ENCODE peak calls at places on chromosomes 2 and 18, in six cellular contexts. One of them, this sample, is unnamed.

GRCh38 chr18:59853380-59853779 is 46.4 kb upstream of the PMAIP1 start:
- DNase-seq in lower lobe of right lung: no peak
- DNase-seq in AG10803: no peak
- DNase-seq in cardiac muscle cell: no peak
- DNase-seq in brain microvascular endothelial cell: no peak
- DNase-seq in CD8-positive, alpha-beta T cell: no peak
- DNase-seq in this sample: no peak

GRCh38 chr2:135962401-135963138 is 22.9 kb downstream of the DARS1 start:
- DNase-seq in CD8-positive, alpha-beta T cell: no peak
- DNase-seq in lower lobe of right lung: no peak
- DNase-seq in AG10803: no peak
- DNase-seq in brain microvascular endothelial cell: no peak
- DNase-seq in cardiac muscle cell: no peak
- DNase-seq in this sample: no peak

GRCh38 chr2:221569342-221570278 is 2.5 kb downstream of the EPHA4 start:
- DNase-seq in brain microvascular endothelial cell: no peak
- DNase-seq in CD8-positive, alpha-beta T cell: no peak
- DNase-seq in cardiac muscle cell: no peak
- DNase-seq in lower lobe of right lung: no peak
- DNase-seq in AG10803: no peak
- DNase-seq in this sample: no peak

GRCh38 chr2:98775146-98775988 is 44.4 kb upstream of the MGAT4A start:
- DNase-seq in CD8-positive, alpha-beta T cell: no peak
- DNase-seq in brain microvascular endothelial cell: no peak
- DNase-seq in cardiac muscle cell: no peak
- DNase-seq in AG10803: no peak
- DNase-seq in lower lobe of right lung: no peak
- DNase-seq in this sample: no peak

GRCh38 chr18:76422838-76423237 is 72.2 kb downstream of the ZNF516 start:
- DNase-seq in AG10803: no peak
- DNase-seq in CD8-positive, alpha-beta T cell: no peak
- DNase-seq in cardiac muscle cell: no peak
- DNase-seq in brain microvascular endothelial cell: no peak
- DNase-seq in lower lobe of right lung: no peak
- DNase-seq in this sample: no peak

GRCh38 chr18:60413944-60414547 is 41.5 kb upstream of the MC4R start:
- DNase-seq in lower lobe of right lung: no peak
- DNase-seq in AG10803: peak
- DNase-seq in CD8-positive, alpha-beta T cell: no peak
- DNase-seq in brain microvascular endothelial cell: no peak
- DNase-seq in cardiac muscle cell: peak
- DNase-seq in this sample: no peak

GRCh38 chr2:177577075-177577474 is 184.5 kb downstream of the AGPS start:
- DNase-seq in cardiac muscle cell: no peak
- DNase-seq in lower lobe of right lung: no peak
- DNase-seq in AG10803: no peak
- DNase-seq in brain microvascular endothelial cell: no peak
- DNase-seq in CD8-positive, alpha-beta T cell: no peak
- DNase-seq in this sample: no peak

GRCh38 chr2:62724886-62725711 is 19.6 kb downstream of the EHBP1 start:
- DNase-seq in CD8-positive, alpha-beta T cell: peak
- DNase-seq in AG10803: no peak
- DNase-seq in lower lobe of right lung: peak
- DNase-seq in cardiac muscle cell: no peak
- DNase-seq in brain microvascular endothelial cell: no peak
- DNase-seq in this sample: no peak

GRCh38 chr2:51918113-51918512 is 886.2 kb upstream of the NRXN1 start:
- DNase-seq in lower lobe of right lung: no peak
- DNase-seq in CD8-positive, alpha-beta T cell: no peak
- DNase-seq in brain microvascular endothelial cell: no peak
- DNase-seq in cardiac muscle cell: peak
- DNase-seq in AG10803: peak
- DNase-seq in this sample: no peak

GRCh38 chr18:28715206-28715605 is 538.3 kb upstream of the CDH2 start:
- DNase-seq in cardiac muscle cell: peak
- DNase-seq in AG10803: peak
- DNase-seq in lower lobe of right lung: no peak
- DNase-seq in CD8-positive, alpha-beta T cell: no peak
- DNase-seq in brain microvascular endothelial cell: no peak
- DNase-seq in this sample: no peak
- H3K4me3 ChIP-seq in cardiac muscle cell: no peak
- H3K4me3 ChIP-seq in AG10803: no peak
- H3K4me3 ChIP-seq in lower lobe of right lung: no peak
- H3K4me3 ChIP-seq in CD8-positive, alpha-beta T cell: no peak
- H3K4me3 ChIP-seq in brain microvascular endothelial cell: no peak
- H3K4me3 ChIP-seq in this sample: no peak

GRCh38 chr2:73292316-73292905 is 937 bp downstream of the EGR4 start:
- DNase-seq in AG10803: no peak
- DNase-seq in cardiac muscle cell: no peak
- DNase-seq in lower lobe of right lung: no peak
- DNase-seq in CD8-positive, alpha-beta T cell: peak
- DNase-seq in brain microvascular endothelial cell: no peak
- DNase-seq in this sample: no peak

GRCh38 chr2:73290049-73290839 is 3.1 kb downstream of the EGR4 start:
- DNase-seq in lower lobe of right lung: no peak
- DNase-seq in CD8-positive, alpha-beta T cell: peak
- DNase-seq in brain microvascular endothelial cell: peak
- DNase-seq in AG10803: no peak
- DNase-seq in cardiac muscle cell: peak
- DNase-seq in this sample: no peak

GRCh38 chr2:73291093-73291460 is 2.3 kb downstream of the EGR4 start:
- DNase-seq in lower lobe of right lung: peak
- DNase-seq in AG10803: peak
- DNase-seq in CD8-positive, alpha-beta T cell: peak
- DNase-seq in cardiac muscle cell: peak
- DNase-seq in brain microvascular endothelial cell: no peak
- DNase-seq in this sample: no peak

GRCh38 chr2:73291461-73292315 is 1.7 kb downstream of the EGR4 start:
- DNase-seq in brain microvascular endothelial cell: no peak
- DNase-seq in cardiac muscle cell: no peak
- DNase-seq in CD8-positive, alpha-beta T cell: no peak
- DNase-seq in lower lobe of right lung: peak
- DNase-seq in AG10803: no peak
- DNase-seq in this sample: no peak

GRCh38 chr2:73289304-73289703 is 4.0 kb downstream of the EGR4 start:
- DNase-seq in AG10803: no peak
- DNase-seq in lower lobe of right lung: no peak
- DNase-seq in CD8-positive, alpha-beta T cell: no peak
- DNase-seq in brain microvascular endothelial cell: no peak
- DNase-seq in cardiac muscle cell: no peak
- DNase-seq in this sample: no peak
- TF ChIP-seq CTCF in AG10803: no peak
- TF ChIP-seq CTCF in lower lobe of right lung: no peak
- TF ChIP-seq CTCF in CD8-positive, alpha-beta T cell: no peak
- TF ChIP-seq CTCF in brain microvascular endothelial cell: no peak
- TF ChIP-seq CTCF in cardiac muscle cell: no peak
- TF ChIP-seq CTCF in this sample: no peak

DNA sequence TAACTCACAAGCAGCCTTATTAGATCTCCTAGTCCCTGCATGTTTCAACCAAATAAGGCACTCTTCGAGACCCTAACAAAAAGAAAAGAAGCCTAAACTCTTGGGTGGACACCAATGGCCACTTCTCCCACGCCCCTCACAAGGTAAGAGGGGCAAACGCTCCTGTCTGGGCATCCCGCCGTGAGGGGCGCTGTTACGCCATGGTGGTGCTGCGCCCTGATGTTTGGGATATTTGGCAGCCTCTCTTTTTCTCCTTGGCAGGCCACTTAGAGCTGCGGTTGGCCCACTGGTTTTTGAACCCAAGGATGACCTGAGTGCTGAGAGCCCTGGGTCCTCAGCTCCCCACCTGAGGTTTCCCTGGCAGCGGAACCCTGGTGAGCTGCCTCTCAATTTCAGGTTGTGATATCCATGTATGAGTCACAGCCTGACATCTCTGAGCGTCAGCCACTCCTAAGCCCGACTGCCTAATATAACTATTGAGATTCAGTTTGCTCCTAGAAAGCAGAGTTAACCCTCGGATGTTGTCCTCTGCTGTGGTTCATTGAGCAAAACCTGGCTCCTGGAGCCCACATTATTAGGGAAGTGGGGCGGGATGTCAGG is 103.3 kb downstream of the COL6A3 start:
- DNase-seq in cardiac muscle cell: no peak
- DNase-seq in AG10803: no peak
- DNase-seq in CD8-positive, alpha-beta T cell: no peak
- DNase-seq in lower lobe of right lung: no peak
- DNase-seq in brain microvascular endothelial cell: peak
- DNase-seq in this sample: no peak
- H3K4me3 ChIP-seq in cardiac muscle cell: no peak
- H3K4me3 ChIP-seq in AG10803: no peak
- H3K4me3 ChIP-seq in CD8-positive, alpha-beta T cell: no peak
- H3K4me3 ChIP-seq in lower lobe of right lung: no peak
- H3K4me3 ChIP-seq in brain microvascular endothelial cell: no peak
- H3K4me3 ChIP-seq in this sample: no peak

GRCh38 chr18:34726286-34727004 is 16.3 kb downstream of the DTNA start:
- DNase-seq in brain microvascular endothelial cell: no peak
- DNase-seq in AG10803: no peak
- DNase-seq in CD8-positive, alpha-beta T cell: no peak
- DNase-seq in cardiac muscle cell: no peak
- DNase-seq in lower lobe of right lung: no peak
- DNase-seq in this sample: no peak
- TF ChIP-seq CTCF in brain microvascular endothelial cell: no peak
- TF ChIP-seq CTCF in AG10803: no peak
- TF ChIP-seq CTCF in CD8-positive, alpha-beta T cell: no peak
- TF ChIP-seq CTCF in cardiac muscle cell: no peak
- TF ChIP-seq CTCF in lower lobe of right lung: no peak
- TF ChIP-seq CTCF in this sample: no peak

GRCh38 chr2:236861196-236861875 is 224.4 kb upstream of the COPS8 start:
- DNase-seq in lower lobe of right lung: no peak
- DNase-seq in CD8-positive, alpha-beta T cell: no peak
- DNase-seq in brain microvascular endothelial cell: no peak
- DNase-seq in AG10803: no peak
- DNase-seq in cardiac muscle cell: no peak
- DNase-seq in this sample: no peak

GRCh38 chr2:236865052-236865451 is 220.6 kb upstream of the COPS8 start:
- DNase-seq in CD8-positive, alpha-beta T cell: no peak
- DNase-seq in cardiac muscle cell: no peak
- DNase-seq in AG10803: no peak
- DNase-seq in lower lobe of right lung: no peak
- DNase-seq in brain microvascular endothelial cell: no peak
- DNase-seq in this sample: no peak

GRCh38 chr2:236862961-236863728 is 222.5 kb upstream of the COPS8 start:
- DNase-seq in brain microvascular endothelial cell: peak
- DNase-seq in lower lobe of right lung: no peak
- DNase-seq in CD8-positive, alpha-beta T cell: no peak
- DNase-seq in cardiac muscle cell: peak
- DNase-seq in AG10803: peak
- DNase-seq in this sample: peak

GRCh38 chr2:236863729-236864126 is 222.0 kb upstream of the COPS8 start:
- DNase-seq in brain microvascular endothelial cell: no peak
- DNase-seq in CD8-positive, alpha-beta T cell: no peak
- DNase-seq in cardiac muscle cell: no peak
- DNase-seq in AG10803: no peak
- DNase-seq in lower lobe of right lung: no peak
- DNase-seq in this sample: no peak

DNA sequence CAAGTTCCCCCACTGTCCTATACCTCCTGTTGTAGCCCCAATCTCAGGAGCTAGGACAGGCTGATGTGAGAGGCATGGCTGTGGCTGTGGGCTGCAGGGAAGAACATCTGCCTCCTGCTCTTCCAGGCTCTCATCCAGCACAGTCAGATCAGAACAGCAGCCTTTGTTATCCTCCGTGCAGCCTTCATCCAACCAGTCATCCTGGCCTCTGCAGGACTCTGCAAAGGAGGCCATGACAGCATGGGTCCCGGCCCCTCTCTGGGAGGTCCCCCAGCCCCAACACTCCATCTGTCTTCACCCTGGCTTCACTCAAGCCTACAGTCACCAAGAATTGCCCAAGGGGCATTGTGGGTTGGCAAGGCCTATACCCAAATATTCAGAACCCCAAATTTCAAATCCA is 223.2 kb upstream of the COPS8 start:
- DNase-seq in lower lobe of right lung: no peak
- DNase-seq in cardiac muscle cell: no peak
- DNase-seq in CD8-positive, alpha-beta T cell: no peak
- DNase-seq in AG10803: no peak
- DNase-seq in brain microvascular endothelial cell: no peak
- DNase-seq in this sample: no peak
- H3K4me3 ChIP-seq in lower lobe of right lung: no peak
- H3K4me3 ChIP-seq in cardiac muscle cell: no peak
- H3K4me3 ChIP-seq in CD8-positive, alpha-beta T cell: no peak
- H3K4me3 ChIP-seq in AG10803: no peak
- H3K4me3 ChIP-seq in brain microvascular endothelial cell: no peak
- H3K4me3 ChIP-seq in this sample: no peak

DNA sequence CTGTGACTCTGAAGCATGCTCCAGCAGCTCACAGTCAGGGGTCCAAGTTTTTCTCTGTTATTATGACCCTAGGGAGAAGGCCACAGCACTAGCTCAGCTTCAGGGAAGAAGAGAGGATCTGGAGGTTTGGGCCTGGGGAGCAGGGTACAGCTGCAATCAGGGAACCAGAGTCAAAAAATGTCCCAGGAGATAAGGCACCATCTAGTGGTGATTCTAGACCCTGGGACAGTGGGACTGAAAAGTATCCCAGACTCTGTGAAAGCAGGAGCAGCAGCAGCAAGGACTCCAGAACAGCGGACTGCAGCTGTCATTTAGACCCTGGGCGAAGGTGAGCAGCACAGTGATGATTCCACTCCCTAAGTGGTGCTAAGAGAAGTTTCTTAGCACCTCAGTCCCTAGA is 278.4 kb upstream of the DDX18 start:
- DNase-seq in AG10803: no peak
- DNase-seq in lower lobe of right lung: no peak
- DNase-seq in CD8-positive, alpha-beta T cell: no peak
- DNase-seq in cardiac muscle cell: no peak
- DNase-seq in brain microvascular endothelial cell: no peak
- DNase-seq in this sample: no peak
- TF ChIP-seq CTCF in AG10803: no peak
- TF ChIP-seq CTCF in lower lobe of right lung: peak
- TF ChIP-seq CTCF in CD8-positive, alpha-beta T cell: no peak
- TF ChIP-seq CTCF in cardiac muscle cell: no peak
- TF ChIP-seq CTCF in brain microvascular endothelial cell: no peak
- TF ChIP-seq CTCF in this sample: peak

DNA sequence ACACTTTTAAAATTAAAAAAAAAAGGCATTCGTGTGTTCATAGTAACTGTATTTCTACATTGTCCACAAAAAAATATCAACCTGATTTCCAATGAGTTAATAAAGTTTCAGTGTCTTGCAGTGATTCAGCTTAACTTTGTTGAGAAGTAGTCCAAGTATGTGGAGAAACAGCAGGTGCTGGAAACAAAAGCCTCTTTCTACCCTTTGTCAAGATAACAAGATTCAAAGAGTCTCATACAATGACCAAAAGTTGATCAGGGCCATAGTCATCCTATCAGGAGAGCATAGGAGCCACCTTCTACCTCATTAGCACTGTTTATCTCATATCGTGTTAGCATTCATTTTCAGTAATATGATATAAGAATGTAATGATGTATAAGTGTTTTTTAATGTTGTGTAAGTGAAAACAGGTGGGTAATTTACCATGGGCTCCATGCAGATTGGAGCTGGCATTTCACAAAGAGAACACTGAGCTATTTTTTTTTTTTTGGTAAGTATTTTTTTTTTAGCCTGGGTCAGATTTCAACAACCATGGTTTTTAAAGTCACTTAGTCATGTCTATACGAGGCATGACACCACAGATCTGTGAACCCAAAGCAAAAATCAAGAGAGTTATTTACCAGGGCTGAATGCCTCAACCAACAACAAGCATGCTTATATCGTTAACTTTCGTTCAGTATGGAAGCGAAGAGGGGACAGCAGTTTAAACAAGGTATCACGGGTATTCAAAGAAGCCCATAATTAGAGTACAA is 165.0 kb upstream of the ZNF521 start:
- DNase-seq in CD8-positive, alpha-beta T cell: no peak
- DNase-seq in lower lobe of right lung: no peak
- DNase-seq in cardiac muscle cell: no peak
- DNase-seq in brain microvascular endothelial cell: no peak
- DNase-seq in AG10803: no peak
- DNase-seq in this sample: no peak
- H3K4me3 ChIP-seq in CD8-positive, alpha-beta T cell: no peak
- H3K4me3 ChIP-seq in lower lobe of right lung: no peak
- H3K4me3 ChIP-seq in cardiac muscle cell: no peak
- H3K4me3 ChIP-seq in brain microvascular endothelial cell: no peak
- H3K4me3 ChIP-seq in AG10803: no peak
- H3K4me3 ChIP-seq in this sample: no peak

GRCh38 chr2:234635284-234635683 is 138.4 kb upstream of the ARL4C start:
- DNase-seq in brain microvascular endothelial cell: no peak
- DNase-seq in lower lobe of right lung: no peak
- DNase-seq in AG10803: no peak
- DNase-seq in CD8-positive, alpha-beta T cell: no peak
- DNase-seq in cardiac muscle cell: no peak
- DNase-seq in this sample: no peak
- TF ChIP-seq CTCF in brain microvascular endothelial cell: no peak
- TF ChIP-seq CTCF in lower lobe of right lung: no peak
- TF ChIP-seq CTCF in AG10803: peak
- TF ChIP-seq CTCF in CD8-positive, alpha-beta T cell: no peak
- TF ChIP-seq CTCF in cardiac muscle cell: peak
- TF ChIP-seq CTCF in this sample: peak